ENCODE peak calls at places on chromosome 15, in six cellular contexts. Z is CD4-positive, alpha-beta T cell; X is cerebellum; E is ACHN; R is lower lobe of right lung; A is NCI-H460. O is an unnamed sample.

GRCh38 chr15:101172421-101173097 is 79.3 kb downstream of the CHSY1 start:
- DNase-seq in E (no peak), X (no peak), A (no peak), R (no peak), Z (no peak), O (no peak)

GRCh38 chr15:77720617-77721016 is 87.9 kb upstream of the LINGO1 start:
- DNase-seq in Z (no peak), X (no peak), R (no peak), A (no peak), E (no peak), O (no peak)

GRCh38 chr15:100704281-100705055 is 102.1 kb downstream of the ASB7 start:
- DNase-seq in E (no peak), Z (no peak), X (no peak), A (no peak), R (no peak), O (no peak)

GRCh38 chr15:61517776-61518175 is 288.7 kb upstream of the RORA start:
- DNase-seq in A (no peak), X (no peak), Z (no peak), R (no peak), E (no peak), O (no peak)

GRCh38 chr15:56598991-56599390 is 134.1 kb upstream of the MNS1 start:
- DNase-seq in Z (no peak), E (no peak), R (no peak), A (no peak), X (no peak), O (no peak)

GRCh38 chr15:40291088-40291574 is 8.3 kb upstream of the ANKRD63 start:
- DNase-seq in Z (no peak), A (peak), E (peak), R (no peak), X (no peak), O (no peak)

GRCh38 chr15:38474155-38474757 is 20.3 kb downstream of the FAM98B start:
- DNase-seq in E (peak), X (peak), R (no peak), A (peak), Z (peak), O (peak)

GRCh38 chr15:75578948-75579908 is at the start of gene PTPN9:
- DNase-seq in X (peak), Z (peak), A (peak), E (peak), R (peak), O (peak)

GRCh38 chr15:48177383-48177874 is 666 bp downstream of the MYEF2 start:
- DNase-seq in E (peak), Z (peak), A (peak), X (peak), R (no peak), O (peak)

GRCh38 chr15:62153228-62153627 is 11.9 kb downstream of the C2CD4B start:
- DNase-seq in A (no peak), R (no peak), E (no peak), Z (no peak), X (no peak), O (no peak)

GRCh38 chr15:92899910-92900711 is at the start of gene CHD2:
- DNase-seq in R (peak), E (peak), X (peak), Z (peak), A (peak), O (peak)

GRCh38 chr15:63203451-63204090 is 14.2 kb downstream of the RAB8B start:
- DNase-seq in R (no peak), A (no peak), E (peak), X (no peak), Z (peak), O (no peak)

GRCh38 chr15:65392368-65392767 is 14.6 kb upstream of the IGDCC3 start:
- DNase-seq in A (no peak), X (no peak), R (no peak), E (no peak), Z (no peak), O (no peak)

GRCh38 chr15:64687167-64688085 is 88.0 kb downstream of the RBPMS2 start:
- DNase-seq in E (no peak), A (no peak), R (no peak), Z (no peak), X (no peak), O (no peak)

GRCh38 chr15:39642011-39642640 is 61.2 kb downstream of the THBS1 start:
- DNase-seq in E (no peak), A (no peak), Z (no peak), R (no peak), X (no peak), O (no peak)

GRCh38 chr15:62739507-62739906 is 303.0 kb upstream of the TPM1 start:
- DNase-seq in R (no peak), E (peak), Z (no peak), X (no peak), A (no peak), O (no peak)